ENCODE peak calls at places on chromosomes 5 and 9, in nine cellular contexts. One of them, this sample, is unnamed.

GRCh38 chr5:180471866-180472265 is 22.3 kb upstream of the CNOT6 start:
- DNase-seq in AG04450: no peak
- DNase-seq in CD8-positive, alpha-beta memory T cell: no peak
- DNase-seq in CD4-positive, CD25-positive, alpha-beta regulatory T cell: no peak
- DNase-seq in A549: no peak
- DNase-seq in GM23248: no peak
- DNase-seq in colonic mucosa: no peak
- DNase-seq in brain microvascular endothelial cell: no peak
- DNase-seq in Karpas-422: no peak
- DNase-seq in this sample: peak

GRCh38 chr5:113005454-113005853 is 28.9 kb downstream of the DCP2 start:
- DNase-seq in AG04450: no peak
- DNase-seq in CD8-positive, alpha-beta memory T cell: no peak
- DNase-seq in CD4-positive, CD25-positive, alpha-beta regulatory T cell: no peak
- DNase-seq in A549: peak
- DNase-seq in GM23248: peak
- DNase-seq in colonic mucosa: no peak
- DNase-seq in brain microvascular endothelial cell: no peak
- DNase-seq in Karpas-422: no peak
- DNase-seq in this sample: no peak

GRCh38 chr9:93071464-93071863 is 13.0 kb downstream of the SUSD3 start:
- DNase-seq in AG04450: no peak
- DNase-seq in CD8-positive, alpha-beta memory T cell: no peak
- DNase-seq in CD4-positive, CD25-positive, alpha-beta regulatory T cell: no peak
- DNase-seq in A549: peak
- DNase-seq in GM23248: peak
- DNase-seq in colonic mucosa: no peak
- DNase-seq in brain microvascular endothelial cell: no peak
- DNase-seq in Karpas-422: peak
- DNase-seq in this sample: no peak

GRCh38 chr5:149937610-149938009 is 7.0 kb downstream of the PDE6A start:
- DNase-seq in AG04450: no peak
- DNase-seq in CD8-positive, alpha-beta memory T cell: no peak
- DNase-seq in CD4-positive, CD25-positive, alpha-beta regulatory T cell: no peak
- DNase-seq in A549: peak
- DNase-seq in GM23248: peak
- DNase-seq in colonic mucosa: no peak
- DNase-seq in brain microvascular endothelial cell: no peak
- DNase-seq in Karpas-422: no peak
- DNase-seq in this sample: no peak

GRCh38 chr5:7642029-7642428 is 208.9 kb downstream of the CFAP90 start:
- DNase-seq in AG04450: no peak
- DNase-seq in CD8-positive, alpha-beta memory T cell: no peak
- DNase-seq in CD4-positive, CD25-positive, alpha-beta regulatory T cell: no peak
- DNase-seq in A549: no peak
- DNase-seq in GM23248: peak
- DNase-seq in colonic mucosa: no peak
- DNase-seq in brain microvascular endothelial cell: no peak
- DNase-seq in Karpas-422: no peak
- DNase-seq in this sample: no peak

GRCh38 chr9:76758476-76758875 is 5.8 kb upstream of the PCA3 start:
- DNase-seq in AG04450: no peak
- DNase-seq in CD8-positive, alpha-beta memory T cell: no peak
- DNase-seq in CD4-positive, CD25-positive, alpha-beta regulatory T cell: no peak
- DNase-seq in A549: no peak
- DNase-seq in GM23248: peak
- DNase-seq in colonic mucosa: no peak
- DNase-seq in brain microvascular endothelial cell: no peak
- DNase-seq in Karpas-422: no peak
- DNase-seq in this sample: no peak

GRCh38 chr5:119478781-119479180 is 26.5 kb downstream of the HSD17B4 start:
- DNase-seq in AG04450: no peak
- DNase-seq in CD8-positive, alpha-beta memory T cell: no peak
- DNase-seq in CD4-positive, CD25-positive, alpha-beta regulatory T cell: no peak
- DNase-seq in A549: no peak
- DNase-seq in GM23248: no peak
- DNase-seq in colonic mucosa: no peak
- DNase-seq in brain microvascular endothelial cell: no peak
- DNase-seq in Karpas-422: no peak
- DNase-seq in this sample: no peak

GRCh38 chr9:95963659-95964058 is 88.2 kb downstream of the ERCC6L2 start:
- DNase-seq in AG04450: no peak
- DNase-seq in CD8-positive, alpha-beta memory T cell: no peak
- DNase-seq in CD4-positive, CD25-positive, alpha-beta regulatory T cell: no peak
- DNase-seq in A549: no peak
- DNase-seq in GM23248: no peak
- DNase-seq in colonic mucosa: no peak
- DNase-seq in brain microvascular endothelial cell: no peak
- DNase-seq in Karpas-422: no peak
- DNase-seq in this sample: no peak

GRCh38 chr9:20640331-20641187 is 18.3 kb upstream of the MLLT3 start:
- DNase-seq in AG04450: no peak
- DNase-seq in CD8-positive, alpha-beta memory T cell: peak
- DNase-seq in CD4-positive, CD25-positive, alpha-beta regulatory T cell: peak
- DNase-seq in A549: no peak
- DNase-seq in GM23248: peak
- DNase-seq in colonic mucosa: peak
- DNase-seq in brain microvascular endothelial cell: peak
- DNase-seq in Karpas-422: peak
- DNase-seq in this sample: no peak

GRCh38 chr5:88141695-88141979 is 127.0 kb downstream of the TMEM161B start:
- DNase-seq in AG04450: no peak
- DNase-seq in CD8-positive, alpha-beta memory T cell: no peak
- DNase-seq in CD4-positive, CD25-positive, alpha-beta regulatory T cell: no peak
- DNase-seq in A549: no peak
- DNase-seq in GM23248: no peak
- DNase-seq in colonic mucosa: no peak
- DNase-seq in brain microvascular endothelial cell: no peak
- DNase-seq in Karpas-422: no peak
- DNase-seq in this sample: no peak
- H3K4me3 ChIP-seq in AG04450: peak
- H3K4me3 ChIP-seq in CD8-positive, alpha-beta memory T cell: peak
- H3K4me3 ChIP-seq in CD4-positive, CD25-positive, alpha-beta regulatory T cell: peak
- H3K4me3 ChIP-seq in A549: peak
- H3K4me3 ChIP-seq in GM23248: peak
- H3K4me3 ChIP-seq in colonic mucosa: no peak
- H3K4me3 ChIP-seq in brain microvascular endothelial cell: peak
- H3K4me3 ChIP-seq in Karpas-422: peak
- H3K4me3 ChIP-seq in this sample: peak

GRCh38 chr9:121568101-121568460 is 68.4 kb upstream of the GGTA1 start:
- DNase-seq in AG04450: no peak
- DNase-seq in CD8-positive, alpha-beta memory T cell: no peak
- DNase-seq in CD4-positive, CD25-positive, alpha-beta regulatory T cell: no peak
- DNase-seq in A549: no peak
- DNase-seq in GM23248: no peak
- DNase-seq in colonic mucosa: no peak
- DNase-seq in brain microvascular endothelial cell: no peak
- DNase-seq in Karpas-422: no peak
- DNase-seq in this sample: no peak
- H3K4me3 ChIP-seq in AG04450: peak
- H3K4me3 ChIP-seq in CD8-positive, alpha-beta memory T cell: no peak
- H3K4me3 ChIP-seq in CD4-positive, CD25-positive, alpha-beta regulatory T cell: no peak
- H3K4me3 ChIP-seq in A549: no peak
- H3K4me3 ChIP-seq in GM23248: no peak
- H3K4me3 ChIP-seq in colonic mucosa: peak
- H3K4me3 ChIP-seq in brain microvascular endothelial cell: no peak
- H3K4me3 ChIP-seq in Karpas-422: no peak
- H3K4me3 ChIP-seq in this sample: peak

DNA sequence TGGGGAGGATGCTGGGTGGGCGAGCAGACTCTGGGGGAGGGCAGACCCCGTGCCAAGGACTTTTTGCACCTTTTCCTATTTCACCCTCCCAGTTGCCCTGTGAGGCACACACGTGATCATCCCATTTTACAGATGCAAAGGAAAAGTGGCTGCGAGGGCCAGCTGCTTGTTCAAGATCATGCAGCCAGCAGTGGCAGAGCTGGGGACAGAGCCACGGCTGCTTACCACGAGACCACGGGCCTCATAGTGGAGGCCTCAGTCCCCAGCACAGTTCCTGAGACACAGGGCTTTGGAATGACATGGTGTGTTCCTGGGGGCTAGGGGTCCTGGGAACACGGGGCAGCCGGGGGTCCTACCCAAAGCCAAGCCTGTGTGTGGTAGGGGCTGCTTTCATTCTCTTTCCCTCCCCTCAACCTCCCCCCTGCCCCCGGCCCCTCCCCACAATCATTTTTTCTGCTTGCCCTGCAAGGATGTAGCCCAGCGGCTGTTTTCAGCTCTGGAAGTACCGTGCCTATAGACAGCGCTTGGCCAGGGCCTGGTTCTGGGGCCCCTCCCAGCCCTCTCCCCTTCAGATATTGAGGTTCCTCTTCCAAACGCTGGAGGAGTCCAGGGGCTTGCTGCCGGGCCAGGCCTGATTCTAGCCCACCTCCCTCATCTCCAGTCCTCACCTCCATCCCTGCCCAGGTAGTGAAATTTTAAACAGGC is 58.5 kb upstream of the IER5L start:
- DNase-seq in AG04450: no peak
- DNase-seq in CD8-positive, alpha-beta memory T cell: no peak
- DNase-seq in CD4-positive, CD25-positive, alpha-beta regulatory T cell: no peak
- DNase-seq in A549: no peak
- DNase-seq in GM23248: no peak
- DNase-seq in colonic mucosa: no peak
- DNase-seq in brain microvascular endothelial cell: no peak
- DNase-seq in Karpas-422: no peak
- DNase-seq in this sample: no peak
- H3K4me3 ChIP-seq in AG04450: no peak
- H3K4me3 ChIP-seq in CD8-positive, alpha-beta memory T cell: peak
- H3K4me3 ChIP-seq in CD4-positive, CD25-positive, alpha-beta regulatory T cell: peak
- H3K4me3 ChIP-seq in A549: no peak
- H3K4me3 ChIP-seq in GM23248: peak
- H3K4me3 ChIP-seq in colonic mucosa: no peak
- H3K4me3 ChIP-seq in brain microvascular endothelial cell: no peak
- H3K4me3 ChIP-seq in Karpas-422: no peak
- H3K4me3 ChIP-seq in this sample: no peak

GRCh38 chr9:2817987-2818386 is 25.9 kb downstream of the PUM3 start:
- DNase-seq in AG04450: peak
- DNase-seq in CD8-positive, alpha-beta memory T cell: no peak
- DNase-seq in CD4-positive, CD25-positive, alpha-beta regulatory T cell: no peak
- DNase-seq in A549: no peak
- DNase-seq in GM23248: peak
- DNase-seq in colonic mucosa: no peak
- DNase-seq in brain microvascular endothelial cell: no peak
- DNase-seq in Karpas-422: no peak
- DNase-seq in this sample: no peak
- H3K4me3 ChIP-seq in AG04450: no peak
- H3K4me3 ChIP-seq in CD8-positive, alpha-beta memory T cell: no peak
- H3K4me3 ChIP-seq in CD4-positive, CD25-positive, alpha-beta regulatory T cell: no peak
- H3K4me3 ChIP-seq in A549: no peak
- H3K4me3 ChIP-seq in GM23248: peak
- H3K4me3 ChIP-seq in colonic mucosa: no peak
- H3K4me3 ChIP-seq in brain microvascular endothelial cell: no peak
- H3K4me3 ChIP-seq in Karpas-422: no peak
- H3K4me3 ChIP-seq in this sample: no peak

GRCh38 chr5:169011009-169011408 is 289.9 kb downstream of the SLIT3 start:
- DNase-seq in AG04450: no peak
- DNase-seq in CD8-positive, alpha-beta memory T cell: no peak
- DNase-seq in CD4-positive, CD25-positive, alpha-beta regulatory T cell: no peak
- DNase-seq in A549: no peak
- DNase-seq in GM23248: no peak
- DNase-seq in colonic mucosa: no peak
- DNase-seq in brain microvascular endothelial cell: no peak
- DNase-seq in Karpas-422: no peak
- DNase-seq in this sample: no peak
- H3K4me3 ChIP-seq in AG04450: no peak
- H3K4me3 ChIP-seq in CD8-positive, alpha-beta memory T cell: no peak
- H3K4me3 ChIP-seq in CD4-positive, CD25-positive, alpha-beta regulatory T cell: no peak
- H3K4me3 ChIP-seq in A549: no peak
- H3K4me3 ChIP-seq in GM23248: no peak
- H3K4me3 ChIP-seq in colonic mucosa: no peak
- H3K4me3 ChIP-seq in brain microvascular endothelial cell: no peak
- H3K4me3 ChIP-seq in Karpas-422: no peak
- H3K4me3 ChIP-seq in this sample: no peak

GRCh38 chr5:147451125-147451524 is 58.7 kb downstream of the DPYSL3 start:
- DNase-seq in AG04450: no peak
- DNase-seq in CD8-positive, alpha-beta memory T cell: no peak
- DNase-seq in CD4-positive, CD25-positive, alpha-beta regulatory T cell: no peak
- DNase-seq in A549: no peak
- DNase-seq in GM23248: no peak
- DNase-seq in colonic mucosa: no peak
- DNase-seq in brain microvascular endothelial cell: no peak
- DNase-seq in Karpas-422: no peak
- DNase-seq in this sample: no peak
- H3K4me3 ChIP-seq in AG04450: no peak
- H3K4me3 ChIP-seq in CD8-positive, alpha-beta memory T cell: no peak
- H3K4me3 ChIP-seq in CD4-positive, CD25-positive, alpha-beta regulatory T cell: no peak
- H3K4me3 ChIP-seq in A549: no peak
- H3K4me3 ChIP-seq in GM23248: no peak
- H3K4me3 ChIP-seq in colonic mucosa: no peak
- H3K4me3 ChIP-seq in brain microvascular endothelial cell: no peak
- H3K4me3 ChIP-seq in Karpas-422: no peak
- H3K4me3 ChIP-seq in this sample: no peak